ENCODE peak calls at places on chromosomes 11 and 22, in six cellular contexts. V, O, D, I, B and K are unnamed samples.
A peak's percentile ranks its signal among the peaks of the same experiment; 100 is the strongest.

GRCh38 chr11:74679513-74679865 is 51.7 kb downstream of the CHRDL2 start:
- DNase-seq in V (peak; percentile 57), O (peak; percentile 17), D (no peak), I (no peak), B (no peak), K (no peak)

GRCh38 chr22:42648368-42649260 is 578 bp downstream of the CYB5R3 start:
- DNase-seq in V (peak; percentile 84), O (peak; percentile 50), D (peak; percentile 72), I (peak; percentile 43), B (no peak), K (peak; percentile 74)

GRCh38 chr22:42294034-42294985 is 23.9 kb upstream of the TCF20 start:
- DNase-seq in V (no peak), O (no peak), D (peak; percentile 60), I (no peak), B (no peak), K (peak; percentile 53)

GRCh38 chr11:72208281-72208680 is 8.3 kb upstream of the FOLR2 start:
- DNase-seq in V (no peak), O (no peak), D (no peak), I (no peak), B (no peak), K (no peak)

GRCh38 chr11:132943737-132944556 is 588.4 kb downstream of the OPCML start:
- DNase-seq in V (peak; percentile 77), O (no peak), D (no peak), I (no peak), B (no peak), K (no peak)

GRCh38 chr22:28375761-28376534 is 303.7 kb downstream of the TTC28 start:
- DNase-seq in V (no peak), O (no peak), D (no peak), I (no peak), B (no peak), K (no peak)

GRCh38 chr11:74072721-74073120 is 63.8 kb upstream of the UCP3 start:
- DNase-seq in V (no peak), O (no peak), D (no peak), I (no peak), B (no peak), K (no peak)

GRCh38 chr11:88799749-88800500 is 265.9 kb downstream of the GRM5 start:
- DNase-seq in V (no peak), O (no peak), D (no peak), I (no peak), B (no peak), K (no peak)

GRCh38 chr22:43798492-43798891 is 13.6 kb downstream of the EFCAB6 start:
- DNase-seq in V (no peak), O (no peak), D (no peak), I (no peak), B (no peak), K (no peak)

GRCh38 chr22:38239101-38239761 is 33.6 kb downstream of the TMEM184B start:
- DNase-seq in V (no peak), O (no peak), D (no peak), I (no peak), B (no peak), K (no peak)

GRCh38 chr11:114284021-114284420 is 12.2 kb upstream of the NNMT start:
- DNase-seq in V (peak; percentile 78), O (peak; percentile 36), D (no peak), I (no peak), B (no peak), K (no peak)

GRCh38 chr11:36577859-36578258 is 10.1 kb downstream of the RAG1 start:
- DNase-seq in V (no peak), O (no peak), D (no peak), I (no peak), B (no peak), K (no peak)

GRCh38 chr11:123233978-123234340 is 38.9 kb upstream of the CLMP start:
- DNase-seq in V (no peak), O (no peak), D (no peak), I (no peak), B (no peak), K (no peak)

GRCh38 chr11:105466582-105467228 is 143.2 kb upstream of the GRIA4 start:
- DNase-seq in V (no peak), O (no peak), D (no peak), I (no peak), B (no peak), K (no peak)

GRCh38 chr11:832529-833113 is at the start of gene CD151:
- DNase-seq in V (peak; percentile 89), O (no peak), D (peak; percentile 60), I (peak; percentile 50), B (no peak), K (peak; percentile 54)

GRCh38 chr11:2151500-2152257 is 9.3 kb downstream of the INS start:
- DNase-seq in V (peak; percentile 88), O (peak; percentile 82), D (peak; percentile 72), I (peak; percentile 81), B (peak; percentile 88), K (peak; percentile 67)

GRCh38 chr22:36442506-36443197 is 38.8 kb downstream of the TXN2 start:
- DNase-seq in V (no peak), O (no peak), D (no peak), I (no peak), B (no peak), K (no peak)

GRCh38 chr11:116505466-116506247 is 267.1 kb downstream of the BUD13 start:
- DNase-seq in V (no peak), O (no peak), D (no peak), I (no peak), B (no peak), K (no peak)

GRCh38 chr11:135069043-135069442 is 657.0 kb upstream of the B3GAT1 start:
- DNase-seq in V (no peak), O (no peak), D (no peak), I (no peak), B (no peak), K (no peak)

GRCh38 chr11:123129920-123130319 is 65.1 kb downstream of the CLMP start:
- DNase-seq in V (no peak), O (no peak), D (no peak), I (no peak), B (no peak), K (no peak)

GRCh38 chr22:36055376-36056310 is 27.0 kb upstream of the RBFOX2 start:
- DNase-seq in V (no peak), O (no peak), D (peak; percentile 25), I (no peak), B (no peak), K (peak; percentile 17)

DNA sequence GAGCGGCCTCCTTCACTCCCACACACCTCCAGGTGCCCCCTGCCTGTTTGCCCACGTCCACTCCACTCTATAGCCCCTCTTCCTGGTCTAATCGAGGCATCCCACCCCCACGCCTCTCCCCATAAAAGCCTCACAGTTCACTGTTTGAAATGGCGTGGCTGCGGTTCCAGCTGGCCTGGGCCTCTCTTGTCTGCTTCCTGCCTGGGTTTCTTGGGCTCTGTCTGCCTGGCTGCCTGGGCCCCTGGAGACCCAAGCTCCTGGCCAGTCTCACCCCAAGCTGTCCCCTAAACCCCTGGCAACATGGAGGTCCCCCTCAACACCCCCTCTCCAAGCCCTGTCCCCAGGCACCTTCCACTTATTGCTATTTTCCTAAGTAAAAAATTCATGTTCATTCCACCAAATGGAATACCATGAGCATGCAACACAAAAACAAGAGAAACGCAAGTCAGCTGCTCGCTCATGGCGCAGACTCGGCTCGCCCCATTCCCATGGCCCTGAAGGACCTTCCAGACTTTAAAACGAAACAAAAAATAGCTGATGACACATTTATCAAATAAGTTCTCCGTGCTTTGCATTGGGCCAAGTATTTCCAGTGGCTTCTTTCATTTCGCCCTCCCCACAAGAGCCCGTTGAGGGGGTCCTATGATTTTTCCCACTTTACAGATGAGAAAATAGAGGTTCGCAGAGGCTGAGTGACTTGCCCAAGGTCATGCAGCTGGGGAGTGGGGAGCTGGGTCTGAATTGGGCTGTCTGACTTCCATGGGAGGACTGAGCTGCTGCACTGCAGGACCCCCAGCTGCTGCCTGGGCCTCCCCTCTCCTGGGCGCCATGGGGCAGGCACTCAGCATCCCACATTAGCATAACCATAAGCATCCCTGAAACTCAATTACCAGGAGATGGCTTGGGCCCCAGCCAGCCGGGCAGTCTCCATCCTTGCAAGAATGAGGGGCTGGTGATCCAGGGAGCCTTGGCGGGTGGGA is 11.7 kb upstream of the FLRT1 start:
- DNase-seq in V (no peak), O (no peak), D (no peak), I (no peak), B (no peak), K (no peak)
- H3K27ac ChIP-seq in V (no peak overlapping the region), O (no peak overlapping the region), D (peak overlapping the region; percentile 53), I (no peak overlapping the region), B (no peak overlapping the region), K (peak overlapping the region; percentile 69)

GRCh38 chr11:47592970-47593369 is 1.2 kb downstream of the C1QTNF4 start:
- DNase-seq in V (peak; percentile 11), O (no peak), D (no peak), I (no peak), B (no peak), K (no peak)
- H3K4me3 ChIP-seq in V (no peak overlapping the region), O (no peak overlapping the region), D (no peak overlapping the region), I (no peak overlapping the region), B (no peak overlapping the region), K (no peak overlapping the region)

GRCh38 chr11:94792453-94792852 is 24.3 kb downstream of the AMOTL1 start:
- DNase-seq in V (no peak), O (no peak), D (no peak), I (no peak), B (no peak), K (no peak)
- H3K27ac ChIP-seq in V (no peak overlapping the region), O (no peak overlapping the region), D (no peak overlapping the region), I (no peak overlapping the region), B (no peak overlapping the region), K (no peak overlapping the region)

GRCh38 chr11:61581030-61581928 is at the start of gene SYT7:
- DNase-seq in V (peak; percentile 98), O (peak; percentile 95), D (peak; percentile 96), I (peak; percentile 96), B (peak; percentile 98), K (peak; percentile 96)

GRCh38 chr11:61577383-61578118 is 3.3 kb downstream of the SYT7 start:
- DNase-seq in V (no peak), O (no peak), D (peak; percentile 50), I (no peak), B (no peak), K (peak; percentile 48)

GRCh38 chr11:61580292-61580888 is 486 bp downstream of the SYT7 start:
- DNase-seq in V (peak; percentile 83), O (no peak), D (no peak), I (no peak), B (no peak), K (no peak)

GRCh38 chr11:61578819-61579218 is 2.1 kb downstream of the SYT7 start:
- DNase-seq in V (no peak), O (no peak), D (no peak), I (no peak), B (no peak), K (no peak)

DNA sequence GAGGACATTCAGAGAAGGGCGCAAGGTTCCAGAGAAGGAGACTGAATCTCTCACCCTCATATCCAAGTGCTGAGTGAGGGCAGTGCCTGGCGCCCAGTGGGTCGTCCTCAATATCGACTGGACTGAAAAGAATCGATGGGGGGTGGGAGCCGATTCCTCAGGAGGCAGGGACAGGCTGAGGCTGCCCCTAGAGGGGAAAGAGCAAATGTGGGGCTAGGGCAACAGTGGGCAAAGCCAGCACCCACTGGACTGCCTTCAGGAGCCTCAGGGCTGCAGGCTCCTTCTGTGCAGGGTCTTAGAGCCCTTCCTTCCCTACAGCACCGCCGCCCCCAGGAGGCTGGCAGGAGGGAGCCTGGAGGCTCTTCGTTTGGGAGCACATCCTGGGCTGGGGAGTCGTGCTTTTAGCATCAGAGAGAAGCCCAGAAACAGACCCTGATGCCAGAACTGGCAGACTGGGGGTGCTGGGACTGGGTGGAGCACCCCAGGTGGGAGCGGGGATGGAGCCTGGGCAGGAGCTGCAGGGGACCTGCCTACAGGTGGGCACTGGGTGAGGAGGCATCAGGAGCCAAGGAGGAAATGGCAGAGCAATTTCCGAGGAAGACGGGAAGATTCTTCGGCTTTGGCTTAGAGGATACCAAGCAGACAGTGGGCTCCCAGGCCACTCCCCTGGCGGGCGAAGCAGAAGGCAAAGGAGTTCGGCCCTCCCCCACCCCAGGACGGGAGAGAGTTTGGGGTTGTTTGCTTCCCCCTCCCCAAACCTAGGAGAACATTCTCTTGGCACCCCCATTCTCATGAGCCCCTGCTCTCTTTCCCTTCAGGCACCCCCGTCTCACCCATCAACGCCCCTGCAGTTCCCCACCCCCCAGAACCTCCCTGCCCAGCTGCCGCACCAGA is 1.2 kb downstream of the SYT7 start:
- DNase-seq in V (no peak), O (no peak), D (no peak), I (no peak), B (no peak), K (no peak)
- H3K4me3 ChIP-seq in V (peak overlapping the region; percentile 42), O (no peak overlapping the region), D (peak overlapping the region; percentile 61), I (no peak overlapping the region), B (no peak overlapping the region), K (peak overlapping the region; percentile 78)